ENCODE peak calls at places on chromosomes 3 and 15, in eight cellular contexts. X is Ammon's horn; Z is activated T-cell treated with anti-CD3 and anti-CD28 coated beads for 24 hours; K is nucleus accumbens; R is CD8-positive, alpha-beta memory T cell; Q is HEK293T; U is RWPE1; C is neural progenitor cell. W is an unnamed sample.

GRCh38 chr3:49614936-49615335 is 59.2 kb upstream of the APEH start:
- DNase-seq in Z (no peak), X (no peak), U (no peak), K (no peak), Q (no peak), R (no peak), C (no peak), W (no peak)

GRCh38 chr15:61613138-61613537 is 384.0 kb upstream of the RORA start:
- DNase-seq in Q (no peak), U (no peak), C (no peak), Z (no peak), K (no peak), X (no peak), R (no peak), W (no peak)

GRCh38 chr3:78917541-78917940 is 850.3 kb downstream of the ROBO1 start:
- DNase-seq in K (no peak), C (no peak), R (no peak), U (no peak), Q (no peak), Z (no peak), X (no peak), W (no peak)

GRCh38 chr3:114307222-114307840 is 13.5 kb downstream of the TIGIT start:
- DNase-seq in C (no peak), U (no peak), K (no peak), Q (no peak), Z (no peak), X (no peak), R (no peak), W (no peak)

GRCh38 chr3:138060792-138061191 is 50.8 kb downstream of the CLDN18 start:
- DNase-seq in K (no peak), R (no peak), C (no peak), Z (no peak), Q (no peak), X (no peak), U (no peak), W (no peak)

GRCh38 chr15:61835029-61835428 is 225.2 kb downstream of the VPS13C start:
- DNase-seq in R (no peak), K (no peak), C (no peak), Z (no peak), X (no peak), U (no peak), Q (no peak), W (no peak)

GRCh38 chr3:107574650-107575049 is 51.9 kb downstream of the BBX start:
- DNase-seq in Z (no peak), X (peak), K (no peak), C (peak), U (peak), Q (peak), R (no peak), W (no peak)

GRCh38 chr3:179421500-179421899 is 29.8 kb downstream of the GNB4 start:
- DNase-seq in R (no peak), Q (no peak), C (peak), Z (no peak), U (peak), X (peak), K (no peak), W (peak)

GRCh38 chr3:122502139-122502538 is 12.6 kb downstream of the KPNA1 start:
- DNase-seq in Z (no peak), X (no peak), Q (no peak), R (no peak), K (no peak), U (no peak), C (no peak), W (no peak)

GRCh38 chr3:170117134-170117533 is 64.4 kb downstream of the PHC3 start:
- DNase-seq in R (no peak), U (peak), X (no peak), Z (no peak), C (peak), Q (peak), K (no peak), W (no peak)

GRCh38 chr3:43584043-43584826 is 37.6 kb downstream of the ANO10 start:
- DNase-seq in R (no peak), X (no peak), U (no peak), Q (no peak), C (no peak), Z (no peak), K (no peak), W (no peak)